ENCODE peak calls at places on chromosomes 12 and 14, in six cellular contexts. One of them, this sample, is unnamed.
A peak's percentile ranks its signal among the peaks of the same experiment; 100 is the strongest.

GRCh38 chr12:111841236-111841749 is 735 bp upstream of the MAPKAPK5 start:
- DNase-seq in iPS-NIHi11: peak; percentile 46
- DNase-seq in SK-N-DZ: peak; percentile 28
- DNase-seq in GM12865: no peak
- DNase-seq in activated gamma-delta T cell: no peak
- DNase-seq in NCI-H82: peak; percentile 69
- DNase-seq in this sample: no peak

GRCh38 chr12:58169826-58170225 is 228.5 kb downstream of the ATP23 start:
- DNase-seq in iPS-NIHi11: no peak
- DNase-seq in SK-N-DZ: no peak
- DNase-seq in GM12865: no peak
- DNase-seq in activated gamma-delta T cell: no peak
- DNase-seq in NCI-H82: no peak
- DNase-seq in this sample: no peak

GRCh38 chr12:13146539-13146938 is 43.1 kb upstream of the GSG1 start:
- DNase-seq in iPS-NIHi11: no peak
- DNase-seq in SK-N-DZ: no peak
- DNase-seq in GM12865: no peak
- DNase-seq in activated gamma-delta T cell: no peak
- DNase-seq in NCI-H82: no peak
- DNase-seq in this sample: no peak

GRCh38 chr14:29529418-29529817 is 398.2 kb downstream of the PRKD1 start:
- DNase-seq in iPS-NIHi11: peak; percentile 10
- DNase-seq in SK-N-DZ: no peak
- DNase-seq in GM12865: no peak
- DNase-seq in activated gamma-delta T cell: no peak
- DNase-seq in NCI-H82: peak; percentile 51
- DNase-seq in this sample: no peak

GRCh38 chr12:50647031-50647430 is 116.9 kb upstream of the ATF1 start:
- DNase-seq in iPS-NIHi11: no peak
- DNase-seq in SK-N-DZ: no peak
- DNase-seq in GM12865: no peak
- DNase-seq in activated gamma-delta T cell: no peak
- DNase-seq in NCI-H82: no peak
- DNase-seq in this sample: no peak

GRCh38 chr12:109613611-109614455 is 40.2 kb downstream of the MVK start:
- DNase-seq in iPS-NIHi11: no peak
- DNase-seq in SK-N-DZ: no peak
- DNase-seq in GM12865: no peak
- DNase-seq in activated gamma-delta T cell: no peak
- DNase-seq in NCI-H82: no peak
- DNase-seq in this sample: no peak

GRCh38 chr14:76486251-76486743 is 110.4 kb downstream of the ESRRB start:
- DNase-seq in iPS-NIHi11: no peak
- DNase-seq in SK-N-DZ: peak; percentile 98
- DNase-seq in GM12865: peak; percentile 33
- DNase-seq in activated gamma-delta T cell: no peak
- DNase-seq in NCI-H82: peak; percentile 100
- DNase-seq in this sample: peak; percentile 64

GRCh38 chr12:105948331-105948730 is 190.4 kb downstream of the NUAK1 start:
- DNase-seq in iPS-NIHi11: no peak
- DNase-seq in SK-N-DZ: no peak
- DNase-seq in GM12865: no peak
- DNase-seq in activated gamma-delta T cell: no peak
- DNase-seq in NCI-H82: no peak
- DNase-seq in this sample: no peak

GRCh38 chr12:86801439-86801838 is 545.2 kb upstream of the MGAT4C start:
- DNase-seq in iPS-NIHi11: no peak
- DNase-seq in SK-N-DZ: no peak
- DNase-seq in GM12865: no peak
- DNase-seq in activated gamma-delta T cell: no peak
- DNase-seq in NCI-H82: no peak
- DNase-seq in this sample: no peak

GRCh38 chr12:1812650-1813302 is 7.6 kb upstream of the LRTM2 start:
- DNase-seq in iPS-NIHi11: no peak
- DNase-seq in SK-N-DZ: no peak
- DNase-seq in GM12865: peak; percentile 67
- DNase-seq in activated gamma-delta T cell: no peak
- DNase-seq in NCI-H82: no peak
- DNase-seq in this sample: no peak